ENCODE peak calls at places on chromosomes 6 and 20, in four cellular contexts. C is upper lobe of right lung, E is uterus, G is mammary epithelial cell. U is an unnamed sample.

GRCh38 chr6:33217681-33218080 is 9.4 kb downstream of the RING1 start:
- DNase-seq in C (no peak), E (no peak), G (peak), U (no peak)

GRCh38 chr20:49786671-49787370 is 25.8 kb upstream of the SLC9A8 start:
- DNase-seq in C (no peak), E (no peak), G (no peak), U (no peak)

GRCh38 chr20:16947346-16947943 is 199.3 kb downstream of the OTOR start:
- DNase-seq in C (no peak), E (no peak), G (no peak), U (peak)

GRCh38 chr6:89597988-89598387 is 40.6 kb downstream of the LYRM2 start:
- DNase-seq in C (no peak), E (no peak), G (peak), U (peak)

GRCh38 chr6:111522393-111523020 is 39.5 kb upstream of the REV3L start:
- DNase-seq in C (no peak), E (no peak), G (no peak), U (no peak)

GRCh38 chr20:56788041-56788670 is 159.1 kb downstream of the TFAP2C start:
- DNase-seq in C (no peak), E (no peak), G (peak), U (peak)

GRCh38 chr6:33771342-33772113 is 17.4 kb downstream of the LEMD2 start:
- DNase-seq in C (peak), E (peak), G (peak), U (peak)

GRCh38 chr20:25276533-25277050 is 28.7 kb downstream of the PYGB start:
- DNase-seq in C (peak), E (peak), G (no peak), U (no peak)

GRCh38 chr6:167827588-167828324 is 1.0 kb downstream of the AFDN start:
- DNase-seq in C (peak), E (peak), G (peak), U (no peak)

GRCh38 chr20:38245753-38246152 is 14.8 kb downstream of the KIAA1755 start:
- DNase-seq in C (peak), E (peak), G (no peak), U (no peak)

GRCh38 chr6:21462519-21462852 is 131.1 kb upstream of the SOX4 start:
- DNase-seq in C (no peak), E (no peak), G (no peak), U (no peak)

GRCh38 chr6:143583542-143584330 is 72.2 kb upstream of the FUCA2 start:
- DNase-seq in C (no peak), E (no peak), G (no peak), U (peak)

GRCh38 chr6:148398686-148399085 is 56.0 kb downstream of the SASH1 start:
- DNase-seq in C (no peak), E (no peak), G (no peak), U (no peak)

GRCh38 chr6:26597389-26597766 is 625 bp downstream of the ABT1 start:
- DNase-seq in C (no peak), E (no peak), G (no peak), U (no peak)
- H3K27ac ChIP-seq in C (peak), E (peak), G (peak), U (peak)

GRCh38 chr6:41201784-41202181 is 834 bp upstream of the TREML2 start:
- DNase-seq in C (no peak), E (no peak), G (no peak), U (no peak)

GRCh38 chr6:41200296-41200900 is 551 bp downstream of the TREML2 start:
- DNase-seq in C (no peak), E (no peak), G (peak), U (no peak)

GRCh38 chr6:41199427-41200246 is 1.3 kb downstream of the TREML2 start:
- DNase-seq in C (no peak), E (no peak), G (no peak), U (no peak)

GRCh38 chr6:41204156-41204555 is 3.2 kb upstream of the TREML2 start:
- DNase-seq in C (no peak), E (no peak), G (no peak), U (no peak)

DNA sequence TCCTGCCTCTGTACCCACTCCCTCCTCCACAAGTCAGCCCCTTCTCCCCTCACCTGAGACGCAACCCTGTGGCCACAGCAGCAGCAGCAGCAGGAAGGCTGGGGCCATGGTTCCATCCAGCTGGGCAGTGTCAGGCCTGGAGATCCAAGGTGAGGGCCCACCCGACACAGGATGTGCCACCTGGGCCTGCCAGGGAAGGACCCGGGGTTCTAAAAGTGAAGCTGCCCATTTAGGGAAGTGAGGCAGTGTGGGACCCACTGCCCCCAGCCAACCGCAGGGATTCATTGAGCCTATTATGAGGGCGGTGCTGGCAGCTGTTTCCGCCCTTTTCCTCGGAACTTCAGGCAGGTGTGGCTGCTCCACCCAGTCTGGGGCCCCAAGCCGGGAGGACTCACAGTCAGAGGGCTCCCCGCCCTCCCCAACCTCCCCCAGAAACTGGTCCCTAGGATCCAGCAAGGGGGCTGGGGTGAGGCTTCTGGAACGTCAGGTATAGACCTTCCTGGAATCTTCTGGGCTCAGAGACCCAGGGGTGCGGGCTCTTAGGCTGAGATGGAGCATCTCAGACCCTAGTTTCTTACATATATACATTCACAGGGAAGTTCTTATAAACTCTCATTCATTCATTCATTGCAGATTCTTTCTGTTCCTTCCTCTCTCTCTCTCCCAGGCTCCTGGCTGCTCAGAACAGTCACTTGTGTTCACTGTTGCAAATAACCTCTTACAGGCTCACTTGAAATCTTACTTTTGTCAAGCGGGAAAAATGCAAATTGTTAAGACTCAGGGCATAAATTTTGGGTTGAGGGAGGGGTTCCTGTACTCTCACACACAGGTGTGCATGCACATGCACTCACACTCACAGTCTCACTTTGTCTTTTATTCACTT is at the start of gene TREML2:
- DNase-seq in C (no peak), E (no peak), G (no peak), U (no peak)
- H3K27ac ChIP-seq in C (peak), E (no peak), G (no peak), U (no peak)

GRCh38 chr6:106097368-106098231 is 11.5 kb downstream of the PRDM1 start:
- DNase-seq in C (no peak), E (no peak), G (peak), U (peak)

GRCh38 chr6:106092279-106092678 is 6.1 kb downstream of the PRDM1 start:
- DNase-seq in C (no peak), E (no peak), G (no peak), U (no peak)

GRCh38 chr6:106094964-106095335 is 8.8 kb downstream of the PRDM1 start:
- DNase-seq in C (no peak), E (no peak), G (no peak), U (no peak)

GRCh38 chr6:106098383-106099234 is 12.5 kb downstream of the PRDM1 start:
- DNase-seq in C (no peak), E (no peak), G (peak), U (peak)

GRCh38 chr6:106094261-106094963 is 8.3 kb downstream of the PRDM1 start:
- DNase-seq in C (no peak), E (no peak), G (no peak), U (no peak)
- H3K27ac ChIP-seq in C (no peak), E (peak), G (no peak), U (no peak)

GRCh38 chr20:63331741-63332400 is 29.3 kb downstream of the CHRNA4 start:
- DNase-seq in C (no peak), E (no peak), G (no peak), U (no peak)
- H3K27ac ChIP-seq in C (no peak), E (no peak), G (no peak), U (no peak)

DNA sequence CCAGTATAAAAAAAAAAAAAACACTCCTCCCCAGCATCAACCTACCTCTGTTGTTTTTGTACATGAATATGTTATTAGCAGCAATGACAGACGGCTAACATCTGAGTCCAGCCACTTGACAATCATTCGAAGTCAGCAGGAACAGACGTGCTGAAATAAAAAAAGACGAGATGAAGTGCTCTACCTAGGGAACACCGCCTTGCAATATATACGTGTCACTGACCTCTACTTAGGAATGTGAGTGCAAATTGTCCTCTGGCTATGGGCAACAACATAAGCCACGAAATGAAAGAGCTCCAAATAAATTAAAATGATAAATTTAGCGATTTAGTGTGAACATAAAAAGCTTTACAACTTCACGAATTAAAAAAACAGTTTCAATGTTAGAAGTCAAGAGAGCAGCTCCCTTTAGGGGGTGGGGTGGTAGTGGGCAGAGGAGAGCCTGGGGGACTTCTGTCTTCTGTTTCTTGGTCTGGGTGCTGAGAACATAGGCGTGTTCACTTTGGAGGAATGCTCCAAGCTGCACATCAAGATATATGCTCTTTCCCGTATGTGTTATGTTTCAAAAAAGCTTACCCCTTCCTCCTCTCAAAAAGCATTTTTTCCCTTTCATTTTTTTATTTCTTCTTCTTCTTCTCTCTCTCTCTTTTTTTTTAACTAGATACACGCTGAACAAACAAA is 23.3 kb downstream of the EDN1 start:
- DNase-seq in C (no peak), E (no peak), G (no peak), U (no peak)
- H3K27ac ChIP-seq in C (peak), E (no peak), G (peak), U (no peak)

GRCh38 chr6:27684264-27685211 is 211.6 kb upstream of the ZNF184 start:
- DNase-seq in C (no peak), E (no peak), G (peak), U (peak)

GRCh38 chr6:27688014-27688586 is 215.2 kb upstream of the ZNF184 start:
- DNase-seq in C (peak), E (peak), G (peak), U (peak)

GRCh38 chr6:27685278-27685677 is 212.4 kb upstream of the ZNF184 start:
- DNase-seq in C (no peak), E (no peak), G (no peak), U (no peak)

DNA sequence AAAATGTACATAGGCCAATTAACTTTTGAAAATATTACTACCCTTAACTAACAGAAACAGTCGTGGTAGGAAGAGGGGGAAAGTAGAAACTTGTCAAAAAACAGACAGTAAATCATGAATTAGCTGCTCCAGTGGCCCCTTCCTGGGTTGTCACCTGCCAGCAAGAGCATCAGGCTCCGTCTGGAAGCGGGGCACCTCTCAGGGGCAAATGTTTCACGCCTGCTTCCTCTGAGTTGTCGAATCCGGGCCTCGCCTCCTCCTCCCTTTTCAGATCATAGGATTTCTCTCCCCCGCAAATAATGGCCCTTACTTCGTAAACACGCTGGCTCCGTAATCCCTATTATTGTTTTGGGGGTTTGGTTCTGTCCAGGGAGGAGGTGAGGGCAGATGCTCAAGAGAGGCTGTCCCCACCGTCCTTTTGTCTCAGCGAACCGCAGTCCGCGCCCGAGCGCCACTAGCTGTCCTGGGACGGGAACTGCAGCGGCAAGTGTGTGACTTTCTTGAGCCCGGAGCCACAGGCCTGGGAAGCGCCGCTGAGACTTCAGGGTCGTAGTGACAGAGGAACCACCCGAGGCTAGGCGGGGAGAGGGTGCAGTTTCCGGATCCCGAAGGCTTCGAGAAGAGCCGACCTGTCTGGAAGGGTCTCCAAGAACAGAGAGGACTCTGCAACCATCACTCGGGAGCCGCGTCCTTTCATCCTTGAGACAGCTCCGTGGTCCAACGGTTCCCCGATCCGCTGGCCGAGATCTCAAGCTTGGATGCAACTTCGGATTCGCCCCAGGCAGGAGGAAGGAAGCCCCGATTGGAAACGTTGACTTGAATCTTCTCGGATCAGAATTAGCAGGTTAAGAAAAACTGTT is 214.5 kb upstream of the ZNF184 start:
- DNase-seq in C (peak), E (peak), G (peak), U (peak)
- H3K27ac ChIP-seq in C (no peak), E (peak), G (no peak), U (peak)

GRCh38 chr6:106974337-106974998 is at the start of gene CD24:
- DNase-seq in C (peak), E (no peak), G (peak), U (peak)

GRCh38 chr6:106974999-106975698 is 620 bp upstream of the CD24 start:
- DNase-seq in C (peak), E (no peak), G (peak), U (peak)

GRCh38 chr6:106973841-106974336 is 640 bp downstream of the CD24 start:
- DNase-seq in C (peak), E (no peak), G (peak), U (no peak)

GRCh38 chr6:106975699-106976032 is 1.1 kb upstream of the CD24 start:
- DNase-seq in C (no peak), E (no peak), G (peak), U (peak)

GRCh38 chr6:106976270-106976669 is 1.7 kb upstream of the CD24 start:
- DNase-seq in C (no peak), E (no peak), G (no peak), U (no peak)
- H3K27ac ChIP-seq in C (no peak), E (no peak), G (no peak), U (no peak)

GRCh38 chr20:59042796-59043621 is 423 bp upstream of the PRELID3B start:
- DNase-seq in C (peak), E (peak), G (peak), U (peak)

GRCh38 chr20:59039233-59039632 is 3.4 kb downstream of the PRELID3B start:
- DNase-seq in C (no peak), E (no peak), G (no peak), U (no peak)

GRCh38 chr20:59042151-59042795 is at the start of gene PRELID3B:
- DNase-seq in C (no peak), E (no peak), G (peak), U (no peak)

GRCh38 chr20:59043698-59044097 is 1.1 kb upstream of the PRELID3B start:
- DNase-seq in C (no peak), E (no peak), G (peak), U (no peak)

GRCh38 chr20:59040682-59041081 is 1.9 kb downstream of the PRELID3B start:
- DNase-seq in C (no peak), E (no peak), G (no peak), U (no peak)
- H3K27ac ChIP-seq in C (no peak), E (no peak), G (no peak), U (no peak)

U was measured in astrocyte.